ENCODE peak calls at places on chromosomes 16 and 17, in ten cellular contexts. K is lung, Q is PC-3, Z is psoas muscle, U is pancreas, G is K562, P is GM12878, R is lower lobe of right lung, X is HCT116, E is left lung. O is an unnamed sample. For H3K4me1 and H3K36me3, the result is how much of the 10 kb centered on the place peaks cover.

GRCh38 chr17:77929871-77930436 is 28.5 kb upstream of the TNRC6C start:
- ATAC-seq in U (no peak), Z (no peak), P (no peak), K (no peak), X (no peak), R (no peak), G (no peak), Q (no peak), E (no peak), O (no peak)

GRCh38 chr17:67730706-67731105 is 13.0 kb downstream of the NOL11 start:
- ATAC-seq in Q (no peak), Z (no peak), K (no peak), P (no peak), X (no peak), G (no peak), R (no peak), E (no peak), U (no peak), O (no peak)

GRCh38 chr17:1611715-1612114 is 16.9 kb downstream of the SLC43A2 start:
- ATAC-seq in Q (no peak), K (no peak), U (no peak), Z (no peak), R (peak), P (no peak), E (peak), G (no peak), X (no peak), O (peak)

GRCh38 chr16:83954577-83955016 is 1.6 kb downstream of the OSGIN1 start:
- ATAC-seq in Z (peak), Q (peak), E (peak), X (no peak), R (peak), P (no peak), K (no peak), U (peak), G (peak), O (no peak)

GRCh38 chr16:23072084-23072599 is 77.1 kb downstream of the USP31 start:
- ATAC-seq in K (no peak), Q (peak), P (no peak), R (peak), Z (peak), G (no peak), U (no peak), X (no peak), E (peak), O (peak)

GRCh38 chr17:78038748-78039288 is 80.3 kb downstream of the TNRC6C start:
- ATAC-seq in E (no peak), Z (no peak), R (no peak), P (no peak), Q (no peak), X (no peak), U (no peak), K (no peak), G (no peak), O (no peak)

GRCh38 chr17:31560836-31561235 is 169.4 kb downstream of the RAB11FIP4 start:
- ATAC-seq in Q (peak), P (no peak), K (no peak), G (no peak), U (no peak), Z (no peak), R (no peak), X (no peak), E (no peak), O (no peak)

GRCh38 chr17:46950997-46951621 is 27.9 kb downstream of the RPRML start:
- ATAC-seq in P (no peak), X (no peak), Z (no peak), K (no peak), Q (no peak), G (no peak), E (no peak), R (peak), U (no peak), O (no peak)

GRCh38 chr16:84749815-84750214 is 50.0 kb downstream of the USP10 start:
- ATAC-seq in E (no peak), P (no peak), X (no peak), Z (no peak), R (no peak), Q (no peak), K (no peak), U (no peak), G (no peak), O (peak)

GRCh38 chr16:30535106-30535776 is 583 bp upstream of the ZNF747 start:
- ATAC-seq in U (peak), E (peak), G (peak), Z (peak), Q (peak), R (peak), X (peak), K (no peak), P (peak), O (peak)

GRCh38 chr17:74116087-74116717 is 87.3 kb upstream of the RPL38 start:
- ATAC-seq in R (peak), Q (no peak), X (peak), Z (no peak), K (no peak), U (no peak), G (no peak), E (peak), P (no peak), O (no peak)

GRCh38 chr17:8366231-8366630 is 10.3 kb downstream of the KRABD2 start:
- ATAC-seq in X (no peak), G (no peak), R (peak), U (no peak), Q (peak), E (peak), P (no peak), K (peak), Z (peak), O (peak)

GRCh38 chr17:80894439-80894721 is 97.3 kb upstream of the CHMP6 start:
- ATAC-seq in Z (no peak), K (no peak), Q (no peak), G (no peak), E (no peak), X (no peak), U (no peak), R (no peak), P (no peak), O (no peak)
- TF ChIP-seq CTCF in Z (no peak), K (no peak), Q (peak), G (no peak), E (no peak), X (no peak), U (no peak), R (no peak), P (no peak), O (no peak)

DNA sequence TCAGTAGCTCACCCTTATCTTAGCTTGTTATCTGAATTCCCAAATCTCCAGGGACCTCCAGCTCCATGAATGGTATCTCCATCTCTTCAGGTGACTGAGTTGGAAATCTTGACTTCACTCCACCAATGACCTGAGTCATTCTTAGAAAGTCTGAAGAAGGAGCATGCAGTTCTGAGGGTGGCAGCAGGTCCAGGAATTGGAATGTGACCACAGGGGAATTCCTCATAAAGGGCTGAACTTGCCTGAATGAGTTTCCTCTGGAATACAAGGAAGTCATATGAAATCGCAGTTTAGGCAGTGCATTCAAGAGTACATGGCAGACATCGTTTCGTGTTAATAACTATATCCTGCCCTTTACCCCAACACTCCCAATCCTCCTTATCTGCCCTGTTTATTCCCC is 12.5 kb upstream of the PYY start:
- ATAC-seq in U (no peak), Q (no peak), G (no peak), Z (no peak), R (no peak), E (no peak), P (no peak), X (no peak), K (no peak), O (no peak)
- H3K4me1 ChIP-seq in U (under half), Q (under half), G (under half), Z (under half), R (under half), E (under half), P (under half), X (under half), K (under half), O (under half)

GRCh38 chr17:17141279-17141678 is 64.9 kb downstream of the PLD6 start:
- ATAC-seq in K (no peak), X (no peak), Q (no peak), E (no peak), R (no peak), G (no peak), U (no peak), Z (no peak), P (no peak), O (no peak)

GRCh38 chr17:17143501-17143900 is 62.6 kb downstream of the PLD6 start:
- ATAC-seq in G (no peak), U (no peak), Q (no peak), K (no peak), X (no peak), E (no peak), P (no peak), R (no peak), Z (no peak), O (no peak)

GRCh38 chr17:17140590-17140980 is 65.5 kb downstream of the PLD6 start:
- ATAC-seq in G (no peak), Q (peak), R (no peak), K (no peak), X (peak), U (no peak), E (peak), Z (peak), P (no peak), O (no peak)

GRCh38 chr17:17142556-17142955 is 63.6 kb downstream of the PLD6 start:
- ATAC-seq in U (no peak), G (no peak), K (no peak), Z (no peak), Q (no peak), P (no peak), E (no peak), R (no peak), X (no peak), O (peak)

GRCh38 chr17:17141860-17142552 is 64.1 kb downstream of the PLD6 start:
- ATAC-seq in E (peak), X (peak), U (no peak), R (peak), K (no peak), P (peak), G (peak), Q (no peak), Z (peak), O (peak)
- H3K36me3 ChIP-seq in E (under half), X (under half), U (under half), R (half or more), K (under half), P (under half), G (under half), Q (half or more), Z (under half), O (under half)

DNA sequence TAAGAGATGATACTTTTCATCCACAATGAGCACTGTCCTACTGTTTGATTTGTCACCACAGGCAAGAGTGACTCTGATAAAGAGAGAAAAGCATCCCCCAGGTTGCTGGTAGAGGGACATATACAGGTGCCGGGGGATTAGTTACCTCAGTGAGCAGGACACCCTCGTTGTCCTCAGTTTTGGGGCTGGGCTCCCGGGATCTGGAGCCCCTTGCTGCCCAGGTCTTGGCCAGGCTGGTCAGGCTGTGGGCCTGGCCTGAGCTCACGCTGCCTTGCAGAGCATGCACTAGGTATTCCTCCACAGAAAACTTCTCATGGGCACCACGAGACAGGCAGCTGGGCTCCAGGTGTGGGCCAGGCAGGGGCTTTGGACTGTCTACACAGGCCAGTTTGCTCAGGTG is 24.4 kb upstream of the SPATA32 start:
- ATAC-seq in E (no peak), U (no peak), Z (no peak), Q (no peak), X (no peak), G (no peak), R (no peak), K (no peak), P (no peak), O (no peak)
- TF ChIP-seq CTCF in E (no peak), U (no peak), Z (no peak), Q (no peak), X (no peak), G (no peak), R (no peak), K (no peak), P (no peak), O (no peak)

DNA sequence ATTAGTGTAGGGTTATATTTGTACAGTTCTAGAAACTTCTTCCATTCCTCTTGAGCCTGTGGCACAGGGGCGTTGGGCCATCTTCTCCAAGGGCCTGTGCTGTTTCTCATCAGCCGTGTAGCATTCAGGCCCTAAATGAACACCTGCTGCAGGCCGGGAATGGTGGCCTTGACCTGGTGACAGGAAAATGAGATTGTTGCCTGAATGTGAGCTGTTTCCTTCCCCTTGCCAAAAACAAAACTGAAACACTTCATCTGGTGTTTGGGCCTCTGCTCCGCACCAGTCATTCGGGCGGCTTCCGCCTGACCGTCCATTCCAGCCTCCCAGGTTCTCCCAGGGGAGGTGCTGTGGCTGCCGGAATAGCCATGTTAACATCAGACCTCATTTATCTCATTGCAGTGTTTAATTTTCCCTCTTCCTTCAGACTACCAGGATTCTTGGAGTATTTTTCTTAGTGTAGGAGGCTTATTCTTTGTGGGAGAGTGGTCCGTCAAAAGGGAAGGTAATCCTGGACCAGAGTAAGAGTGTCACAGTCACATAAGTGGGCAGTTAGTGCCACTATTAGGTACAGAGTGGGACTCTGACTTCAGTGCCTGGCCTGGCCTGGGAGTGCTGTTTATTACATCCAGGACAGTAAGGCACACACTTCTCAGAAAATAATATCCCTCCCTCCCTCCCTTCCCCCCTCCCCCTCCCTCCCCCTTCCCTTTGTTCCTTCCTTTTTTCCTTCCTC is 61.9 kb downstream of the WWP2 start:
- ATAC-seq in Q (no peak), U (peak), P (peak), K (no peak), R (peak), G (no peak), Z (peak), E (peak), X (no peak), O (peak)
- H3K4me1 ChIP-seq in Q (under half), U (half or more), P (under half), K (under half), R (under half), G (under half), Z (under half), E (under half), X (under half), O (under half)

DNA sequence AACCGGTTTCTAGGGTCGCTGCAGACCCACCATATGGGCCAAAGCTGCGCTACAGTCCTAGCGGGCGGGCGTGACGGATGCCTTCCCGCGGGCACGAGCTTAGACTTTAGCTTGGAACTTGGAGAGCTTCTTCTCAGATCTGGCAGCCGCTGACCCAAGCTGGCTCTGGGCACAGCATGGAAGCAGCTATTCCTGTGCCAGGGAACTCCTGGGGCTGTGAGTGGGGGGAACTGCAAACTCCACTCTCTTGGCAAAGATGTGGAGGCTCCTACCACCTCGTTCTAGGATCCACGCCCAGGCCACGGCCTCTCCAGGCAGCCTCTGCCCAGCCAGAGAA is 8.8 kb downstream of the FAAP100 start:
- ATAC-seq in Q (no peak), R (no peak), U (no peak), G (no peak), E (no peak), Z (no peak), K (no peak), X (no peak), P (no peak), O (no peak)
- H3K36me3 ChIP-seq in Q (under half), R (half or more), U (under half), G (half or more), E (under half), Z (under half), K (under half), X (under half), P (under half), O (under half)

DNA sequence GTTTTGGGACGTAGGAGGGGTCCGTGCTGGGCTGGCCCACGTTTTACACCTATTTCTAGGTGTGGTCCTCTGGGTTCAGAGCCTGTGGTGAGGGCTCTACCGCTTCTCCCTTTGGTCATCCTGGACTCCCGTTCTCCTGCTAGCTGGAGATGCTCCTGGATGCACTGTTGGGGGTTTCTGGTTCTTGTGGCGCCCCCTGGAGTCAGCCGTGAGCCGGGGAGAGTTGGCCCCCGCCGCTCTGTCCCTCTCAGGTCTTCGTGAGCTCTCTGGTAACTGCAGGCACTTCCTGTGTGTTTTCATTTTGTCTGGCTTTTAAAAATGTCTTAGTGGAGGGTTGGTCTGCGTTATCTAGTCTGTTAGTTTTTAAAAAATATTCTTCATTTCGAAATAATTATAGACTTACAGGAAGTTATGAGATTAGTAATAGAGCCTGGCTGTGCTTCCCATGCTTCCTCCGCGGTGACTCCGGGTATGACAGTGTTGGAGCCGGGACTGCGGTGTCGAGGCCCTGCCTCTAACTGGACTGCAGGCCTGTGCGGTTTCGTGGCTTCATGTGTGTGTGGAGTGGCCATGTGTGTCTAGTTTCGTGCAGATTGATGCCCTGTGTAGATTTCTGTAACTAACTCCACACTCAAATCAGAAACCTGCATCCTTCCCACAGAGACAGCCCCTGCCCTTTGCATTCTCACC is 78.0 kb upstream of the ZNF750 start:
- ATAC-seq in E (peak), U (no peak), G (peak), P (no peak), Q (no peak), R (no peak), Z (no peak), X (peak), K (no peak), O (no peak)
- TF ChIP-seq CTCF in E (peak), U (no peak), G (peak), P (peak), Q (peak), R (peak), Z (peak), X (peak), K (no peak), O (peak)